ENCODE peak calls at places on chromosomes 2 and 18, in eight cellular contexts. One of them, this sample, is unnamed.

GRCh38 chr2:28821295-28821958 is 10.8 kb downstream of the SPDYA start:
- DNase-seq in GM12865: peak; percentile 78
- DNase-seq in AG09309: peak; percentile 17
- DNase-seq in adrenal gland: peak; percentile 69
- DNase-seq in body of pancreas: peak; percentile 62
- DNase-seq in A549: peak; percentile 50
- DNase-seq in uterus: peak; percentile 54
- DNase-seq in AG04449: no peak
- DNase-seq in this sample: peak; percentile 26

GRCh38 chr2:15677141-15677911 is 85.7 kb downstream of the DDX1 start:
- DNase-seq in AG04449: no peak
- DNase-seq in GM12865: no peak
- DNase-seq in AG09309: no peak
- DNase-seq in body of pancreas: peak; percentile 25
- DNase-seq in adrenal gland: no peak
- DNase-seq in uterus: no peak
- DNase-seq in A549: no peak
- DNase-seq in this sample: no peak

GRCh38 chr2:109290887-109291675 is 162.1 kb downstream of the SH3RF3 start:
- DNase-seq in body of pancreas: no peak
- DNase-seq in adrenal gland: peak; percentile 77
- DNase-seq in AG04449: no peak
- DNase-seq in uterus: no peak
- DNase-seq in AG09309: no peak
- DNase-seq in GM12865: no peak
- DNase-seq in A549: no peak
- DNase-seq in this sample: no peak

GRCh38 chr18:37535968-37536367 is 29.6 kb downstream of the CELF4 start:
- DNase-seq in body of pancreas: no peak
- DNase-seq in AG04449: no peak
- DNase-seq in adrenal gland: no peak
- DNase-seq in uterus: no peak
- DNase-seq in A549: no peak
- DNase-seq in AG09309: no peak
- DNase-seq in GM12865: no peak
- DNase-seq in this sample: no peak

GRCh38 chr2:26809211-26809610 is 23.4 kb downstream of the CENPA start:
- DNase-seq in A549: no peak
- DNase-seq in uterus: no peak
- DNase-seq in GM12865: no peak
- DNase-seq in adrenal gland: no peak
- DNase-seq in body of pancreas: no peak
- DNase-seq in AG04449: no peak
- DNase-seq in AG09309: no peak
- DNase-seq in this sample: no peak

GRCh38 chr2:186757009-186757408 is 63.1 kb downstream of the FAM171B start:
- DNase-seq in AG09309: no peak
- DNase-seq in GM12865: no peak
- DNase-seq in A549: no peak
- DNase-seq in adrenal gland: no peak
- DNase-seq in AG04449: no peak
- DNase-seq in body of pancreas: no peak
- DNase-seq in uterus: no peak
- DNase-seq in this sample: peak; percentile 16

GRCh38 chr18:48790226-48790863 is 160.4 kb downstream of the SMAD7 start:
- DNase-seq in A549: no peak
- DNase-seq in AG09309: no peak
- DNase-seq in GM12865: no peak
- DNase-seq in uterus: peak; percentile 69
- DNase-seq in adrenal gland: peak; percentile 73
- DNase-seq in AG04449: no peak
- DNase-seq in body of pancreas: peak; percentile 51
- DNase-seq in this sample: no peak

GRCh38 chr2:109365131-109365530 is 236.1 kb downstream of the SH3RF3 start:
- DNase-seq in adrenal gland: no peak
- DNase-seq in AG09309: no peak
- DNase-seq in uterus: no peak
- DNase-seq in A549: no peak
- DNase-seq in AG04449: no peak
- DNase-seq in GM12865: no peak
- DNase-seq in body of pancreas: no peak
- DNase-seq in this sample: no peak

GRCh38 chr2:101463885-101464653 is 10.8 kb downstream of the RFX8 start:
- DNase-seq in uterus: peak; percentile 34
- DNase-seq in GM12865: no peak
- DNase-seq in body of pancreas: no peak
- DNase-seq in AG09309: peak; percentile 91
- DNase-seq in A549: no peak
- DNase-seq in AG04449: peak; percentile 50
- DNase-seq in adrenal gland: no peak
- DNase-seq in this sample: no peak

GRCh38 chr2:104976603-104977120 is 61.2 kb upstream of the MRPS9 start:
- DNase-seq in uterus: no peak
- DNase-seq in AG04449: no peak
- DNase-seq in GM12865: peak; percentile 71
- DNase-seq in AG09309: no peak
- DNase-seq in A549: no peak
- DNase-seq in body of pancreas: no peak
- DNase-seq in adrenal gland: no peak
- DNase-seq in this sample: no peak

GRCh38 chr2:85319811-85320210 is 8.0 kb downstream of the TGOLN2 start:
- DNase-seq in GM12865: no peak
- DNase-seq in AG09309: no peak
- DNase-seq in uterus: no peak
- DNase-seq in adrenal gland: no peak
- DNase-seq in A549: no peak
- DNase-seq in AG04449: no peak
- DNase-seq in body of pancreas: no peak
- DNase-seq in this sample: no peak

GRCh38 chr2:113876503-113877387 is 13.1 kb upstream of the ACTR3 start:
- DNase-seq in AG09309: no peak
- DNase-seq in GM12865: no peak
- DNase-seq in A549: no peak
- DNase-seq in body of pancreas: peak; percentile 78
- DNase-seq in AG04449: no peak
- DNase-seq in uterus: no peak
- DNase-seq in adrenal gland: no peak
- DNase-seq in this sample: no peak

GRCh38 chr18:44474596-44474995 is 206.1 kb upstream of the SETBP1 start:
- DNase-seq in body of pancreas: no peak
- DNase-seq in uterus: no peak
- DNase-seq in adrenal gland: no peak
- DNase-seq in AG09309: peak; percentile 23
- DNase-seq in A549: no peak
- DNase-seq in AG04449: no peak
- DNase-seq in GM12865: no peak
- DNase-seq in this sample: no peak

GRCh38 chr18:77119851-77120491 is 12.6 kb downstream of the MBP start:
- DNase-seq in AG04449: no peak
- DNase-seq in body of pancreas: no peak
- DNase-seq in A549: no peak
- DNase-seq in AG09309: no peak
- DNase-seq in adrenal gland: no peak
- DNase-seq in GM12865: no peak
- DNase-seq in uterus: peak; percentile 8
- DNase-seq in this sample: no peak

GRCh38 chr18:79246309-79247108 is 149.2 kb upstream of the NFATC1 start:
- DNase-seq in GM12865: peak; percentile 75
- DNase-seq in A549: peak; percentile 46
- DNase-seq in AG04449: peak; percentile 4
- DNase-seq in body of pancreas: peak; percentile 63
- DNase-seq in adrenal gland: peak; percentile 75
- DNase-seq in uterus: peak; percentile 25
- DNase-seq in AG09309: peak; percentile 7
- DNase-seq in this sample: no peak

DNA sequence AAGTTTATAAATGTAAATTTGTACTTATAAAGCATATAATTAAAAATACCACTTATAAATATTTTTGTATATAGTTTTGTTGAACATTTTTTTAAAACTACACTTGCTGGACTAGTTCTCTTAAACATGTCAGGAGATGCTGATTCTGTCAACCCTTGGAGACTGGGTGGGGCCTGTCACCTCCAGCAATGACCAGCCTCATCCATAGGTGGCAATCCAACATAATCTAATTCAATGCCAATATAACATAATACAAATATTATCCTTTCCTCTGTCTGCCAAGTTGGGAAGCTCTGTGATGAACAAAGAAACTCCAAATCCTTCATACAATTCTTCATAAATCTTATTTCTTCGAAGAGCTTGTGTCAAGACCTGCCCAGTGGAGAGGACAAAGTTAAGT is 140.4 kb downstream of the RBMS1 start:
- DNase-seq in uterus: no peak
- DNase-seq in adrenal gland: no peak
- DNase-seq in AG04449: no peak
- DNase-seq in A549: no peak
- DNase-seq in GM12865: peak; percentile 14
- DNase-seq in AG09309: no peak
- DNase-seq in body of pancreas: no peak
- DNase-seq in this sample: no peak
- TF ChIP-seq CTCF in uterus: no peak
- TF ChIP-seq CTCF in adrenal gland: no peak
- TF ChIP-seq CTCF in AG04449: no peak
- TF ChIP-seq CTCF in A549: peak; percentile 50
- TF ChIP-seq CTCF in GM12865: peak; percentile 31
- TF ChIP-seq CTCF in AG09309: no peak
- TF ChIP-seq CTCF in body of pancreas: no peak
- TF ChIP-seq CTCF in this sample: peak; percentile 23

DNA sequence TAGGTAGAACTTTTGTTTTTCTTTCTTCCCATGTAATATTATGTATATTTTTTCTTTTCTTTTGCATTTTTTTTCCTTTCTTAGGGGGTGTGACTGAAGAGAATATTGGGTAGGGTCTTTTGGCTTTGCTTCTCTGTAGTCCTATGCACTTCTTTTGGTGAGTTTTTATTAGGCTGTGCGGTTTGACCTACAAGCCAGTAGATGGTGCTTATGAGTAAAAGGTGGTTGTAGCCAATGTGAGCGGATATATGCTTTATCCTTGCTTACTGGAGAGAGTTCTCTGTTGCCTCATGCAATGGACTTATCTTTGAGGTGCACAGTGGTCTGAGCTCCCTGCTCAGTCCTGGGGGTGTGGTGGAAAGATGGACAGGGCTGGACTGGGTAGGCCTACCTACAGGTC is 52.7 kb downstream of the DSEL start:
- DNase-seq in A549: no peak
- DNase-seq in uterus: no peak
- DNase-seq in adrenal gland: no peak
- DNase-seq in GM12865: peak; percentile 6
- DNase-seq in AG04449: no peak
- DNase-seq in AG09309: no peak
- DNase-seq in body of pancreas: no peak
- DNase-seq in this sample: no peak
- H3K4me3 ChIP-seq in A549: no peak overlapping the region
- H3K4me3 ChIP-seq in uterus: no peak overlapping the region
- H3K4me3 ChIP-seq in adrenal gland: no peak overlapping the region
- H3K4me3 ChIP-seq in GM12865: no peak overlapping the region
- H3K4me3 ChIP-seq in AG04449: no peak overlapping the region
- H3K4me3 ChIP-seq in AG09309: no peak overlapping the region
- H3K4me3 ChIP-seq in body of pancreas: no peak overlapping the region
- H3K4me3 ChIP-seq in this sample: no peak overlapping the region

GRCh38 chr2:12988279-12988678 is 271.5 kb downstream of the TRIB2 start:
- DNase-seq in GM12865: no peak
- DNase-seq in A549: no peak
- DNase-seq in adrenal gland: no peak
- DNase-seq in AG09309: no peak
- DNase-seq in body of pancreas: no peak
- DNase-seq in AG04449: no peak
- DNase-seq in uterus: no peak
- DNase-seq in this sample: no peak

GRCh38 chr2:12987246-12987645 is 270.5 kb downstream of the TRIB2 start:
- DNase-seq in AG04449: no peak
- DNase-seq in GM12865: no peak
- DNase-seq in adrenal gland: no peak
- DNase-seq in uterus: no peak
- DNase-seq in A549: no peak
- DNase-seq in AG09309: no peak
- DNase-seq in body of pancreas: no peak
- DNase-seq in this sample: no peak

DNA sequence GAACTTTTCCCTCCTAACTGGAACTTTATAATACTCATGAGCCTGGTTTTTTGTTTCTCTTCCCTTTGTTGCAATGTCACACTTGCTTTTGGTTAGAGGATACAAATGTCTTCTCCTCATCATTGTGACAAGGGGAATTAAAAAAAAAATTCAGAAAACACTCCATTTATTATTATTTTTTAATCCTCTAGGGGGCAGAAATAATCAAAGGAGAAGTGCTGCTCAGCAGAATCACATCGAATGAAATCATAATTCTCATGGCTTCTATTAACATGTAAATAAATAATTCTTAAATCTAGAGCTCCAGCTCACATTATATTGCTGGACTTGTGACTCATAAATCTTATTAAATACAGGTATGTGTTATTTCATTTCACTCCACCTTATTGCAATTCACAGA is 273.8 kb downstream of the TRIB2 start:
- DNase-seq in body of pancreas: no peak
- DNase-seq in adrenal gland: no peak
- DNase-seq in A549: no peak
- DNase-seq in AG04449: no peak
- DNase-seq in uterus: no peak
- DNase-seq in AG09309: no peak
- DNase-seq in GM12865: no peak
- DNase-seq in this sample: no peak
- TF ChIP-seq CTCF in body of pancreas: peak; percentile 9
- TF ChIP-seq CTCF in adrenal gland: peak; percentile 33
- TF ChIP-seq CTCF in A549: peak; percentile 31
- TF ChIP-seq CTCF in AG04449: no peak
- TF ChIP-seq CTCF in uterus: no peak
- TF ChIP-seq CTCF in AG09309: peak; percentile 25
- TF ChIP-seq CTCF in GM12865: no peak
- TF ChIP-seq CTCF in this sample: peak; percentile 36

GRCh38 chr2:153479527-153479926 is 965 bp upstream of the RPRM start:
- DNase-seq in body of pancreas: no peak
- DNase-seq in uterus: peak; percentile 76
- DNase-seq in A549: no peak
- DNase-seq in GM12865: no peak
- DNase-seq in AG04449: no peak
- DNase-seq in adrenal gland: no peak
- DNase-seq in AG09309: no peak
- DNase-seq in this sample: no peak

GRCh38 chr2:153478289-153479261 is at the start of gene RPRM:
- DNase-seq in AG09309: peak; percentile 2
- DNase-seq in GM12865: peak; percentile 69
- DNase-seq in uterus: peak; percentile 91
- DNase-seq in AG04449: no peak
- DNase-seq in A549: peak; percentile 60
- DNase-seq in body of pancreas: peak; percentile 68
- DNase-seq in adrenal gland: peak; percentile 90
- DNase-seq in this sample: no peak

GRCh38 chr2:153476491-153477095 is 2.0 kb downstream of the RPRM start:
- DNase-seq in GM12865: no peak
- DNase-seq in body of pancreas: no peak
- DNase-seq in A549: no peak
- DNase-seq in adrenal gland: peak; percentile 27
- DNase-seq in uterus: peak; percentile 26
- DNase-seq in AG09309: no peak
- DNase-seq in AG04449: no peak
- DNase-seq in this sample: no peak

GRCh38 chr2:153477641-153478288 is 797 bp downstream of the RPRM start:
- DNase-seq in GM12865: no peak
- DNase-seq in body of pancreas: no peak
- DNase-seq in adrenal gland: peak; percentile 40
- DNase-seq in A549: no peak
- DNase-seq in uterus: peak; percentile 18
- DNase-seq in AG09309: no peak
- DNase-seq in AG04449: no peak
- DNase-seq in this sample: no peak

GRCh38 chr2:153477096-153477555 is 1.4 kb downstream of the RPRM start:
- DNase-seq in uterus: peak; percentile 32
- DNase-seq in GM12865: no peak
- DNase-seq in A549: no peak
- DNase-seq in adrenal gland: peak; percentile 47
- DNase-seq in AG09309: no peak
- DNase-seq in AG04449: no peak
- DNase-seq in body of pancreas: no peak
- DNase-seq in this sample: no peak
- H3K4me3 ChIP-seq in uterus: peak overlapping the region; percentile 39
- H3K4me3 ChIP-seq in GM12865: no peak overlapping the region
- H3K4me3 ChIP-seq in A549: no peak overlapping the region
- H3K4me3 ChIP-seq in adrenal gland: peak overlapping the region; percentile 1
- H3K4me3 ChIP-seq in AG09309: no peak overlapping the region
- H3K4me3 ChIP-seq in AG04449: no peak overlapping the region
- H3K4me3 ChIP-seq in body of pancreas: no peak overlapping the region
- H3K4me3 ChIP-seq in this sample: no peak overlapping the region